ENCODE peak calls at places on chromosomes 16 and 17, in nine cellular contexts. H is GM12878, D is ovary, J is adrenal gland, M is uterus, F is transverse colon, A is sigmoid colon, I is breast epithelium, U is HCT116. X is an unnamed sample.

GRCh38 chr17:63543822-63544420 is 6.4 kb upstream of the DCAF7 start:
- DNase-seq in H (no peak), D (peak), J (no peak), M (no peak), F (no peak), A (no peak), I (no peak), U (no peak), X (no peak)

GRCh38 chr17:81292450-81292849 is 2.7 kb downstream of the SLC38A10 start:
- DNase-seq in H (no peak), D (no peak), J (no peak), M (no peak), F (no peak), A (no peak), I (no peak), U (no peak), X (no peak)

GRCh38 chr17:77832180-77832560 is 126.3 kb upstream of the TNRC6C start:
- DNase-seq in H (no peak), D (peak), J (no peak), M (no peak), F (no peak), A (peak), I (no peak), U (no peak), X (no peak)

GRCh38 chr16:15483857-15484256 is 49.5 kb downstream of the BMERB1 start:
- DNase-seq in H (no peak), D (no peak), J (no peak), M (no peak), F (no peak), A (no peak), I (no peak), U (no peak), X (no peak)

GRCh38 chr17:17493249-17493985 is 2.8 kb downstream of the RASD1 start:
- DNase-seq in H (no peak), D (peak), J (no peak), M (no peak), F (peak), A (peak), I (no peak), U (no peak), X (no peak)

GRCh38 chr16:739560-740458 is 988 bp downstream of the CIAO3 start:
- DNase-seq in H (no peak), D (no peak), J (peak), M (no peak), F (no peak), A (no peak), I (no peak), U (no peak), X (no peak)

GRCh38 chr16:74107795-74108610 is 188.6 kb upstream of the PSMD7 start:
- DNase-seq in H (peak), D (no peak), J (no peak), M (no peak), F (peak), A (no peak), I (no peak), U (peak), X (no peak)

GRCh38 chr16:51392651-51393187 is 241.6 kb upstream of the SALL1 start:
- DNase-seq in H (no peak), D (peak), J (no peak), M (peak), F (no peak), A (no peak), I (no peak), U (no peak), X (no peak)

GRCh38 chr17:55149485-55149884 is 115.3 kb upstream of the HLF start:
- DNase-seq in H (no peak), D (no peak), J (no peak), M (no peak), F (no peak), A (no peak), I (no peak), U (no peak), X (no peak)

GRCh38 chr16:2002406-2003230 is 7.0 kb downstream of the ZNF598 start:
- DNase-seq in H (no peak), D (peak), J (no peak), M (no peak), F (no peak), A (no peak), I (no peak), U (no peak), X (no peak)

GRCh38 chr17:72338847-72339790 is 218.3 kb downstream of the SOX9 start:
- DNase-seq in H (no peak), D (no peak), J (peak), M (no peak), F (peak), A (no peak), I (peak), U (peak), X (peak)

GRCh38 chr17:32445075-32445427 is 741 bp downstream of the PSMD11 start:
- DNase-seq in H (no peak), D (no peak), J (peak), M (no peak), F (peak), A (peak), I (no peak), U (no peak), X (no peak)

GRCh38 chr17:32927724-32928526 is at the start of gene TMEM98:
- DNase-seq in H (no peak), D (peak), J (no peak), M (peak), F (peak), A (no peak), I (no peak), U (no peak), X (no peak)

GRCh38 chr16:57537194-57537505 is 779 bp upstream of the CCDC102A start:
- DNase-seq in H (no peak), D (no peak), J (no peak), M (peak), F (no peak), A (no peak), I (no peak), U (no peak), X (no peak)

GRCh38 chr16:89596061-89596689 is 17.3 kb upstream of the DPEP1 start:
- DNase-seq in H (no peak), D (no peak), J (no peak), M (no peak), F (no peak), A (no peak), I (no peak), U (no peak), X (no peak)

GRCh38 chr17:1110844-1111598 is 68.8 kb downstream of the ABR start:
- DNase-seq in H (no peak), D (no peak), J (peak), M (peak), F (peak), A (peak), I (peak), U (peak), X (peak)

GRCh38 chr17:79930077-79930785 is 91.0 kb upstream of the CBX4 start:
- DNase-seq in H (no peak), D (peak), J (no peak), M (no peak), F (no peak), A (no peak), I (no peak), U (no peak), X (no peak)

DNA sequence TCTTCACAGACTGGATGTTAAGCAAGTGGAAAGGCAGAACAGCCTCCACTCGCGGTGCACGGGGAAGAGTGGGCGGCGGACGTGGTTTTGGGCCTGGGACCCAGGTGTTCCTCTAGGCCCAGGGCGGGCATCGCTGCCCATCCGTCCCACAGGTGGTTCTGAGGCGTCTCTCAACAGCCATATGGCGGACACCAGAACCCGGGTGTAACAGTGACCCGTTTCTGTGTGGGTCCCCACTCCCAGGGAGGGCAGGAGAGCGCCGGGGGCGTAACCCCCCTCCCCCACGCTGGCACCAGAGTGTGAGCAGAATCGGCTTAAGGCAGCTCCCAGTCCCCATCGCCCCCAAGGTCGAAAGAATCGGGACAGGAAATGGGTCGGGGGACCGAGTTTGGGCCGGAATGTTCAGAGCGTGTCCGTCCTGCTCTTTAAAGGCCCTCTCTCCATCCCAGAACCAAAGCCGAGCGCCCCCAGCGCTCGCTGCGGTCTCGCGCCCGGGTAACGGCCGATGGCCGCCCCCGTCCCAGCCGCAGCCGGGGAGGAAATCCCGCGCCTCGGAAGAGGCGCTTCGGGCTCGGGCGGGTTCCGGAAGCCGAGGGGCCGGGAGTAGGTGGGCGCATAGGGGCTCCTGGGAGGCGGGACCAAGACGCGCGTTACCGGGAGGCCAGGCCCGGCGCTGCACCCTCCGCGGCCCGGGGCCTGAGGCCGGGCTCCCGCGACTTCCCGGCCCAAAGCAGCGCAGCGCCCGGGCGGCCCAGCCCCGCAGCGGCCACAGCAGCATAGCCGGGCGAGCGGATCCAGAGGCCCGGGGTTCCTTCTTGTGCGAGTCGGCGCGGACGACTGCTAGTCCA is at the start of gene TK2:
- DNase-seq in H (no peak), D (peak), J (peak), M (peak), F (peak), A (peak), I (peak), U (no peak), X (peak)
- TF ChIP-seq POLR2A in H (peak), D (peak), J (peak), M (peak), F (peak), A (peak), I (no peak), U (no peak), X (peak)

GRCh38 chr17:19570497-19571151 is 37.0 kb downstream of the SLC47A1 start:
- DNase-seq in H (no peak), D (no peak), J (no peak), M (no peak), F (peak), A (no peak), I (no peak), U (no peak), X (no peak)
- H3K4me3 ChIP-seq in H (no peak), D (no peak), J (no peak), M (no peak), F (no peak), A (no peak), I (no peak), U (no peak), X (no peak)

DNA sequence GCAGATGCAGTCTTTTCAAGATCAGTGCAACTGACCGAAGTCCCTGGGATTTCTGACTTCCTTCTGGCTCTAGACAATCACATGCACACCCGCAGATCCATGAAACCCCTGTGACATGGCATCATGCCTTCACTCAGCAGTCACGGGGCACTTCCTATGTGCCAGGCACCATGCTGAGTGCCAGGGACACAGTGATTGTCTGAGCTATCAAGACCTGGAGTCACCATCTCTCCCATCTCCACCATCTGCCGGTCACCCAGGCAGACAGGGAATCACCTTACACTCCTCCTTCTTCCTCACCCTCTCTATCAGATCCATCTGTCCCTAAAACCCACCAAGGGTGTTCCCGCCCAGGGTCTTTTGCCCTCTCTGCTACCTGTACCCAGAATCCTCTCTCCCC is 5.3 kb downstream of the BEAN1 start:
- DNase-seq in H (no peak), D (no peak), J (peak), M (no peak), F (no peak), A (no peak), I (no peak), U (no peak), X (no peak)
- H3K27ac ChIP-seq in H (no peak), D (no peak), J (no peak), M (no peak), F (no peak), A (no peak), I (no peak), U (no peak), X (no peak)

GRCh38 chr16:27235055-27235937 is 32.0 kb downstream of the KDM8 start:
- DNase-seq in H (peak), D (peak), J (peak), M (peak), F (peak), A (peak), I (peak), U (peak), X (peak)

GRCh38 chr16:27236635-27237228 is 31.8 kb downstream of the NSMCE1 start:
- DNase-seq in H (no peak), D (peak), J (no peak), M (no peak), F (no peak), A (peak), I (no peak), U (no peak), X (no peak)

GRCh38 chr16:27237229-27238015 is 31.1 kb downstream of the NSMCE1 start:
- DNase-seq in H (peak), D (peak), J (peak), M (peak), F (no peak), A (peak), I (peak), U (no peak), X (no peak)

GRCh38 chr16:27234603-27235002 is 31.3 kb downstream of the KDM8 start:
- DNase-seq in H (no peak), D (no peak), J (no peak), M (no peak), F (no peak), A (peak), I (no peak), U (no peak), X (no peak)

DNA sequence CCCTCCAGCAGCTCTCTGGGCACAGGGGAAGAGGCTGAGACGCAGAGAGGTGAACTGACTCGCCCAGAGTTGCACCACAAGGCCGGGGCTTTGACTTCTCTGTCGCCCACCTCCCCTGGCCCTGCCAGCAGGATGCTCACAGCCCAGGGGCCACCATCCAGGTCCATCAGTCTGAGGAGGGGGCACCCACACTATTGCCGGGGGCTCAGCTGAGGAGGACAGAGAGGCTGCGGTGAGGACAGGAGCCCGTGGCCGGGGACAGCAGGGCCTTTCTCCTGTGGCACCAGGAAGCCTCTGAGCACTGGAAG is 32.6 kb downstream of the KDM8 start:
- DNase-seq in H (no peak), D (peak), J (no peak), M (no peak), F (no peak), A (peak), I (no peak), U (no peak), X (no peak)
- TF ChIP-seq POLR2A in H (no peak), D (no peak), J (no peak), M (no peak), F (no peak), A (no peak), I (no peak), U (no peak), X (no peak)

X was measured in heart left ventricle.